ENCODE peak calls at places on chromosome 11, in eight cellular contexts. U is NAMALWA; G is activated CD4-positive, CD25-positive, alpha-beta regulatory T cell; W is activated B cell treated with CpG ODN at 0.5 μM for 24 hours; K is adipocyte; E is HTR-8/SVneo; A is colonic mucosa; M is amniotic stem cell. I is an unnamed sample.

GRCh38 chr11:363948-364761 is 5.1 kb upstream of the B4GALNT4 start:
- DNase-seq in U (peak), G (no peak), W (peak), K (no peak), E (peak), A (peak), M (no peak), I (no peak)

GRCh38 chr11:128179512-128179911 is 407.8 kb downstream of the ETS1 start:
- DNase-seq in U (no peak), G (no peak), W (no peak), K (peak), E (no peak), A (no peak), M (no peak), I (no peak)

GRCh38 chr11:21552910-21553309 is 640.0 kb upstream of the ANO5 start:
- DNase-seq in U (no peak), G (no peak), W (no peak), K (no peak), E (no peak), A (no peak), M (no peak), I (no peak)

GRCh38 chr11:36316049-36316448 is 20.0 kb downstream of the PRR5L start:
- DNase-seq in U (no peak), G (no peak), W (no peak), K (no peak), E (no peak), A (peak), M (no peak), I (no peak)

GRCh38 chr11:103737791-103738190 is 298.6 kb upstream of the DDI1 start:
- DNase-seq in U (no peak), G (no peak), W (no peak), K (no peak), E (no peak), A (no peak), M (no peak), I (peak)

GRCh38 chr11:17498475-17498874 is 21.8 kb upstream of the ABCC8 start:
- DNase-seq in U (no peak), G (no peak), W (no peak), K (peak), E (no peak), A (no peak), M (no peak), I (no peak)

GRCh38 chr11:8807544-8808225 is 103.3 kb upstream of the AKIP1 start:
- DNase-seq in U (no peak), G (no peak), W (no peak), K (peak), E (no peak), A (peak), M (peak), I (peak)

GRCh38 chr11:70107756-70108155 is 29.6 kb downstream of the ANO1 start:
- DNase-seq in U (no peak), G (no peak), W (no peak), K (no peak), E (no peak), A (no peak), M (no peak), I (no peak)

GRCh38 chr11:61727401-61727811 is 25.0 kb upstream of the MYRF start:
- DNase-seq in U (no peak), G (no peak), W (no peak), K (no peak), E (no peak), A (no peak), M (no peak), I (no peak)

I was measured in left ventricle myocardium superior.